ENCODE peak calls at places on chromosomes 12 and 14, in ten cellular contexts. N is esophagus muscularis mucosa, K is sigmoid colon, Y is heart left ventricle, W is right lobe of liver, H is GM12878, Z is body of pancreas, E is A549, J is Peyer's patch, T is H1. X is an unnamed sample.

GRCh38 chr12:11545438-11546330 is 103.8 kb upstream of the ETV6 start:
- DNase-seq in N (no peak), K (no peak), Y (no peak), W (no peak), H (peak), Z (no peak), E (no peak), J (peak), T (no peak), X (no peak)

GRCh38 chr12:46401703-46402102 is 29.1 kb upstream of the SLC38A2 start:
- DNase-seq in N (no peak), K (no peak), Y (no peak), W (no peak), H (no peak), Z (peak), E (no peak), J (no peak), T (no peak), X (no peak)

GRCh38 chr12:50166776-50167025 is 468 bp downstream of the CERS5 start:
- DNase-seq in N (no peak), K (peak), Y (peak), W (peak), H (no peak), Z (peak), E (no peak), J (no peak), T (no peak), X (no peak)

GRCh38 chr12:32603858-32604257 is 75.2 kb upstream of the DNM1L start:
- DNase-seq in N (no peak), K (no peak), Y (no peak), W (no peak), H (peak), Z (no peak), E (no peak), J (no peak), T (no peak), X (no peak)

GRCh38 chr14:71725802-71726638 is 206.2 kb upstream of the RGS6 start:
- DNase-seq in N (no peak), K (no peak), Y (no peak), W (no peak), H (no peak), Z (no peak), E (peak), J (no peak), T (no peak), X (no peak)

GRCh38 chr12:40157307-40157706 is 51.4 kb upstream of the SLC2A13 start:
- DNase-seq in N (no peak), K (no peak), Y (no peak), W (no peak), H (no peak), Z (no peak), E (no peak), J (no peak), T (no peak), X (no peak)

GRCh38 chr14:64350091-64350490 is 38.1 kb upstream of the MTHFD1 start:
- DNase-seq in N (no peak), K (no peak), Y (no peak), W (no peak), H (no peak), Z (no peak), E (no peak), J (no peak), T (no peak), X (no peak)

GRCh38 chr14:99066378-99066777 is 205.6 kb downstream of the BCL11B start:
- DNase-seq in N (no peak), K (no peak), Y (no peak), W (no peak), H (no peak), Z (peak), E (no peak), J (no peak), T (peak), X (no peak)

GRCh38 chr12:120013659-120014380 is 24.8 kb downstream of the BICDL1 start:
- DNase-seq in N (no peak), K (no peak), Y (no peak), W (no peak), H (peak), Z (no peak), E (peak), J (no peak), T (no peak), X (no peak)

GRCh38 chr12:46386877-46387629 is 14.5 kb upstream of the SLC38A2 start:
- DNase-seq in N (no peak), K (no peak), Y (peak), W (no peak), H (no peak), Z (peak), E (peak), J (peak), T (no peak), X (peak)

GRCh38 chr14:54383811-54384210 is 13.0 kb upstream of the CDKN3 start:
- DNase-seq in N (no peak), K (no peak), Y (no peak), W (no peak), H (no peak), Z (no peak), E (no peak), J (no peak), T (no peak), X (no peak)

GRCh38 chr12:61916856-61917255 is 343.3 kb upstream of the USP15 start:
- DNase-seq in N (no peak), K (no peak), Y (no peak), W (no peak), H (no peak), Z (no peak), E (no peak), J (no peak), T (no peak), X (no peak)

GRCh38 chr14:55965851-55966250 is 152.4 kb upstream of the PELI2 start:
- DNase-seq in N (no peak), K (no peak), Y (no peak), W (no peak), H (no peak), Z (no peak), E (no peak), J (no peak), T (no peak), X (no peak)

GRCh38 chr14:35406811-35407630 is 2.5 kb upstream of the NFKBIA start:
- DNase-seq in N (no peak), K (peak), Y (no peak), W (no peak), H (no peak), Z (peak), E (peak), J (peak), T (no peak), X (peak)

GRCh38 chr12:120134307-120134980 is 17.9 kb upstream of the RAB35 start:
- DNase-seq in N (no peak), K (no peak), Y (no peak), W (no peak), H (no peak), Z (no peak), E (no peak), J (no peak), T (no peak), X (no peak)

GRCh38 chr14:94029250-94029649 is 3.1 kb downstream of the OTUB2 start:
- DNase-seq in N (no peak), K (no peak), Y (no peak), W (no peak), H (no peak), Z (peak), E (no peak), J (no peak), T (no peak), X (no peak)

GRCh38 chr12:91562476-91562875 is 379.9 kb upstream of the DCN start:
- DNase-seq in N (no peak), K (no peak), Y (no peak), W (no peak), H (no peak), Z (no peak), E (no peak), J (no peak), T (no peak), X (no peak)

GRCh38 chr14:100780646-100781355 is 45.1 kb upstream of the MEG3 start:
- DNase-seq in N (no peak), K (peak), Y (no peak), W (no peak), H (no peak), Z (no peak), E (no peak), J (peak), T (no peak), X (no peak)

GRCh38 chr14:81066672-81067071 is 111.3 kb downstream of the TSHR start:
- DNase-seq in N (no peak), K (no peak), Y (no peak), W (no peak), H (no peak), Z (no peak), E (no peak), J (no peak), T (no peak), X (no peak)

GRCh38 chr14:73393375-73393774 is 65.0 kb downstream of the NUMB start:
- DNase-seq in N (no peak), K (no peak), Y (no peak), W (no peak), H (no peak), Z (no peak), E (no peak), J (no peak), T (no peak), X (no peak)

GRCh38 chr14:50608302-50608851 is 48.4 kb downstream of the ATL1 start:
- DNase-seq in N (no peak), K (no peak), Y (no peak), W (no peak), H (no peak), Z (no peak), E (no peak), J (no peak), T (no peak), X (no peak)

GRCh38 chr12:124821252-124822200 is 42.1 kb downstream of the SCARB1 start:
- DNase-seq in N (no peak), K (no peak), Y (no peak), W (peak), H (no peak), Z (no peak), E (no peak), J (no peak), T (no peak), X (no peak)

GRCh38 chr12:28023156-28023887 is 50.8 kb upstream of the PTHLH start:
- DNase-seq in N (no peak), K (no peak), Y (no peak), W (no peak), H (no peak), Z (no peak), E (peak), J (no peak), T (no peak), X (no peak)

GRCh38 chr12:71312767-71313375 is 126.7 kb upstream of the LGR5 start:
- DNase-seq in N (no peak), K (no peak), Y (no peak), W (no peak), H (no peak), Z (no peak), E (no peak), J (no peak), T (no peak), X (no peak)

GRCh38 chr14:94000986-94001385 is 3.9 kb downstream of the CCDC197 start:
- DNase-seq in N (no peak), K (peak), Y (no peak), W (no peak), H (no peak), Z (no peak), E (no peak), J (no peak), T (no peak), X (no peak)

GRCh38 chr12:103901518-103902173 is 28.6 kb upstream of the HSP90B1 start:
- DNase-seq in N (no peak), K (no peak), Y (no peak), W (no peak), H (no peak), Z (no peak), E (no peak), J (peak), T (no peak), X (no peak)

GRCh38 chr14:68978550-68978911 is 571 bp downstream of the ACTN1 start:
- DNase-seq in N (no peak), K (peak), Y (peak), W (peak), H (no peak), Z (peak), E (no peak), J (peak), T (peak), X (no peak)

GRCh38 chr12:19129121-19129485 is 430 bp upstream of the PLEKHA5 start:
- DNase-seq in N (no peak), K (no peak), Y (no peak), W (no peak), H (no peak), Z (no peak), E (peak), J (no peak), T (no peak), X (no peak)

GRCh38 chr12:52018448-52019122 is 11.8 kb downstream of the TAMALIN start:
- DNase-seq in N (no peak), K (no peak), Y (no peak), W (no peak), H (no peak), Z (peak), E (no peak), J (no peak), T (no peak), X (no peak)

GRCh38 chr12:132926417-132926833 is 29.7 kb downstream of the ZNF605 start:
- DNase-seq in N (no peak), K (no peak), Y (no peak), W (no peak), H (no peak), Z (no peak), E (no peak), J (no peak), T (peak), X (no peak)

GRCh38 chr14:104724981-104725771 is 1.1 kb downstream of the ADSS1 start:
- DNase-seq in N (no peak), K (no peak), Y (peak), W (peak), H (no peak), Z (peak), E (peak), J (no peak), T (peak), X (peak)

GRCh38 chr12:50314629-50315312 is 31.5 kb upstream of the LIMA1 start:
- DNase-seq in N (no peak), K (no peak), Y (no peak), W (no peak), H (no peak), Z (no peak), E (peak), J (no peak), T (no peak), X (peak)

GRCh38 chr12:72432037-72432604 is 160.0 kb downstream of the TRHDE start:
- DNase-seq in N (no peak), K (no peak), Y (no peak), W (no peak), H (no peak), Z (peak), E (no peak), J (peak), T (peak), X (no peak)
- TF ChIP-seq POLR2A in N (no peak), K (no peak), Y (no peak), W (no peak), H (no peak), Z (peak), E (no peak), J (peak), T (no peak), X (no peak)

GRCh38 chr12:100138048-100138907 is 4.4 kb downstream of the BLTP3B start:
- DNase-seq in N (no peak), K (no peak), Y (no peak), W (no peak), H (no peak), Z (no peak), E (peak), J (no peak), T (no peak), X (peak)

GRCh38 chr12:100145643-100146042 is 3.0 kb upstream of the BLTP3B start:
- DNase-seq in N (no peak), K (peak), Y (no peak), W (no peak), H (no peak), Z (no peak), E (no peak), J (no peak), T (no peak), X (no peak)

GRCh38 chr12:100141666-100141997 is 1.0 kb downstream of the BLTP3B start:
- DNase-seq in N (no peak), K (peak), Y (no peak), W (no peak), H (no peak), Z (peak), E (peak), J (no peak), T (no peak), X (peak)

GRCh38 chr12:100142851-100143559 is at the start of gene BLTP3B:
- DNase-seq in N (peak), K (peak), Y (peak), W (peak), H (peak), Z (peak), E (peak), J (peak), T (peak), X (peak)

DNA sequence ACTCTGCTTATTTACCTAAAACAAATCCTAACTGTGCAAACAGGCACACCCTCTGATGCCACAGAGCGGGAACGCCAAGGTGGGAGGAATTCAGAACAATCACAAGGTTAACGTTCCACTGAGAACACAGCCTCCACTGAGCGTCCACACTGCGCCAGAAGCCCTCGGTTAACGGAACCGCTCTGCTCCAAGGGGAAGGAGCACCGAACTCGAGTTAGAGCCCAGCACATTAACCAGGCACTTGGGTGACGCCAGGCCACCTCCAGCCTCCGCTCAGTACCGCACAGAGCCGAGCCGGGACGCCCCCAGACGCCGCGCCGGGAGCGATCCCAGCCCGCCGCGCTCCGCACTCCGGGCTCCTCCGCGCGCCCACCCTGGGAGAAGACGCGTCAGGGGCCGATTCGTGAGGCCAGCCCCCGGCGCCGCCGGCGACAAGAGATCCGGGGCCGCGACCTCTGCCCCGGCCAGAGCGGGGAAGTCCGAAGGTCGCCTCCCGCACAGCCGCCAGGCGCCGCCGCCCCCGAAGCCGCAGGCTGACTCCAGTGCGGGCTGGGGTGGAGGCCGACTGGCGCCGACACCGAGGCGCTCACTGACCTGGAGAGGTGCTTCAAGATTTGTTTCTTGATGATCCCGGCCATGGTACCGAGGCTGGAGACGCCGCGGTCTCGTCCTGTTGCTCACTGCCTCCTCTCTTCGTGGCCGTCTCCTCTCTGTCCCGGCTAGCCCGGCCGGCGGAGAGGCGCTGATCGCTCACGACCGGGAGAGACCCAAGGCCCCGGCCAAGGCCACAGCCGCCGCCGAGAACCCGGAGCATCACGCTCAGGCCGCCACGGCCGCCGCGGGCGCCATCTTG is 450 bp downstream of the BLTP3B start:
- DNase-seq in N (no peak), K (peak), Y (peak), W (peak), H (no peak), Z (peak), E (peak), J (peak), T (peak), X (peak)
- TF ChIP-seq POLR2A in N (peak), K (peak), Y (no peak), W (peak), H (peak), Z (peak), E (peak), J (peak), T (peak), X (peak)

GRCh38 chr14:103699901-103700752 is 15.1 kb downstream of the XRCC3 start:
- DNase-seq in N (no peak), K (no peak), Y (peak), W (no peak), H (no peak), Z (no peak), E (no peak), J (no peak), T (no peak), X (no peak)
- TF ChIP-seq POLR2A in N (no peak), K (no peak), Y (no peak), W (no peak), H (peak), Z (no peak), E (no peak), J (no peak), T (no peak), X (no peak)

GRCh38 chr12:65811968-65812700 is 12.1 kb upstream of the HMGA2 start:
- DNase-seq in N (no peak), K (no peak), Y (no peak), W (no peak), H (no peak), Z (no peak), E (no peak), J (no peak), T (no peak), X (no peak)

GRCh38 chr12:65813983-65814382 is 10.3 kb upstream of the HMGA2 start:
- DNase-seq in N (no peak), K (no peak), Y (no peak), W (no peak), H (no peak), Z (no peak), E (no peak), J (no peak), T (no peak), X (peak)

GRCh38 chr12:65808580-65808979 is 15.7 kb upstream of the HMGA2 start:
- DNase-seq in N (no peak), K (no peak), Y (no peak), W (no peak), H (no peak), Z (no peak), E (no peak), J (no peak), T (no peak), X (no peak)

DNA sequence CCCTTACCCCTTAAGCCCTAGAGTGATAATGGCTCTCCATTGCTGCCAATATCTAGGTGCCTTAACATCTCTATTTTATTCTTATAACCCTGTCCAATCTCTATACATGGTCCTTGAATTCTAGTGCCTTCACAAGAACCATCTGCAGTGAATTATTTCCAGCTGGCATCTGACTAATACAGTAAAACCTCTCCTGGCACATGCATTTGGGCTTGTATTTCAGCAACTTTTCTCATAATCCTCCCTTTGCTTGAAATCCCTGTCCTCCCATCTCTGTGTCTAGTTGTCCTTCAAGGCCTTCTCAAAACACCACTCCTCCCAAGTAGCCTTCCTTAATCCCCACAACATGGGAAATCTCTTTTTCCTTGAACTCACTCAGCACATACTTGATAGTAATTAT is 14.2 kb upstream of the HMGA2 start:
- DNase-seq in N (no peak), K (no peak), Y (no peak), W (no peak), H (no peak), Z (no peak), E (no peak), J (no peak), T (no peak), X (no peak)
- TF ChIP-seq POLR2A in N (no peak), K (no peak), Y (no peak), W (no peak), H (no peak), Z (no peak), E (no peak), J (no peak), T (no peak), X (no peak)

GRCh38 chr12:94650143-94651056 is at the start of gene TMCC3:
- DNase-seq in N (no peak), K (peak), Y (peak), W (peak), H (no peak), Z (peak), E (no peak), J (peak), T (peak), X (peak)
- TF ChIP-seq POLR2A in N (no peak), K (no peak), Y (no peak), W (peak), H (no peak), Z (peak), E (no peak), J (peak), T (no peak), X (no peak)

DNA sequence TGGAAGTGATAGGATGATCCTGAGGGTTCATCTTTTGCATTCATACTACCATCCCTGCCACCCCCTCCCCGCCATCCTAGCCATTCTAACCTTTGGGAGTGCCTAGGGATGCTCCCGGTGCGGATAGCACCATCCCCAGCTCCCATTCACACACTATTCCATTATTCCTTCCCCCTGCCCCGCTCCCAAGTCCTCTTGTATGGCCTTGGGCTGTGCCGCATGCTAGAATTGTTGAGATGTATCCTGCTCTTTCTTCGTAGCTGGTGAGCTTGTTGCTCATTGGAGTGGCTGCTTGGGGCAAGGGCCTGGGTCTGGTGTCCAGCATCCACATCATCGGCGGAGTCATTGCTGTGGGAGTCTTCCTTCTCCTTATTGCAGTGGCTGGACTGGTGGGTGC is 644 bp downstream of the TSPAN31 start:
- DNase-seq in N (no peak), K (peak), Y (no peak), W (no peak), H (no peak), Z (no peak), E (no peak), J (no peak), T (no peak), X (no peak)
- TF ChIP-seq POLR2A in N (no peak), K (no peak), Y (no peak), W (no peak), H (peak), Z (no peak), E (peak), J (no peak), T (peak), X (peak)

X was measured in erythroblast.